ENCODE peak calls at places on chromosomes 5 and 9, in four cellular contexts. One of them, this sample, is unnamed.

GRCh38 chr5:59328801-59329296 is 564.7 kb downstream of the PDE4D start:
- DNase-seq in IMR-90: peak
- DNase-seq in HepG2: no peak
- DNase-seq in K562: no peak
- DNase-seq in this sample: peak

GRCh38 chr9:115461284-115461683 is 343.3 kb upstream of the TNC start:
- DNase-seq in IMR-90: no peak
- DNase-seq in HepG2: no peak
- DNase-seq in K562: no peak
- DNase-seq in this sample: no peak

GRCh38 chr5:174425271-174425963 is 299.0 kb upstream of the MSX2 start:
- DNase-seq in IMR-90: no peak
- DNase-seq in HepG2: no peak
- DNase-seq in K562: no peak
- DNase-seq in this sample: no peak

GRCh38 chr5:137621861-137622823 is 113.7 kb downstream of the KLHL3 start:
- DNase-seq in IMR-90: peak
- DNase-seq in HepG2: no peak
- DNase-seq in K562: no peak
- DNase-seq in this sample: no peak

GRCh38 chr9:81416476-81417298 is 272.7 kb downstream of the TLE1 start:
- DNase-seq in IMR-90: peak
- DNase-seq in HepG2: no peak
- DNase-seq in K562: no peak
- DNase-seq in this sample: no peak

GRCh38 chr9:105132576-105132975 is 111.9 kb upstream of the SLC44A1 start:
- DNase-seq in IMR-90: peak
- DNase-seq in HepG2: peak
- DNase-seq in K562: no peak
- DNase-seq in this sample: peak

GRCh38 chr5:171783051-171783450 is 2.6 kb upstream of the SMIM23 start:
- DNase-seq in IMR-90: peak
- DNase-seq in HepG2: no peak
- DNase-seq in K562: no peak
- DNase-seq in this sample: no peak

GRCh38 chr9:124366476-124367220 is 48.6 kb downstream of the PSMB7 start:
- DNase-seq in IMR-90: peak
- DNase-seq in HepG2: no peak
- DNase-seq in K562: no peak
- DNase-seq in this sample: no peak

GRCh38 chr5:142697846-142698245 is 12.0 kb upstream of the FGF1 start:
- DNase-seq in IMR-90: peak
- DNase-seq in HepG2: no peak
- DNase-seq in K562: no peak
- DNase-seq in this sample: no peak

GRCh38 chr5:14326035-14326909 is 183.1 kb downstream of the TRIO start:
- DNase-seq in IMR-90: no peak
- DNase-seq in HepG2: peak
- DNase-seq in K562: peak
- DNase-seq in this sample: no peak

GRCh38 chr5:172909931-172910502 is 49.2 kb upstream of the RPL26L1 start:
- DNase-seq in IMR-90: peak
- DNase-seq in HepG2: no peak
- DNase-seq in K562: no peak
- DNase-seq in this sample: no peak

GRCh38 chr9:128149951-128150593 is 819 bp downstream of the LCN2 start:
- DNase-seq in IMR-90: no peak
- DNase-seq in HepG2: no peak
- DNase-seq in K562: peak
- DNase-seq in this sample: no peak

GRCh38 chr9:128150594-128151342 is 1.5 kb downstream of the LCN2 start:
- DNase-seq in IMR-90: no peak
- DNase-seq in HepG2: peak
- DNase-seq in K562: peak
- DNase-seq in this sample: peak

GRCh38 chr9:128152133-128152780 is 3.0 kb downstream of the LCN2 start:
- DNase-seq in IMR-90: no peak
- DNase-seq in HepG2: no peak
- DNase-seq in K562: peak
- DNase-seq in this sample: no peak

GRCh38 chr9:128152781-128153116 is 3.5 kb downstream of the LCN2 start:
- DNase-seq in IMR-90: no peak
- DNase-seq in HepG2: no peak
- DNase-seq in K562: no peak
- DNase-seq in this sample: no peak

GRCh38 chr9:128151343-128152132 is 2.3 kb downstream of the LCN2 start:
- DNase-seq in IMR-90: no peak
- DNase-seq in HepG2: no peak
- DNase-seq in K562: peak
- DNase-seq in this sample: no peak
- TF ChIP-seq MAZ in IMR-90: no peak
- TF ChIP-seq MAZ in HepG2: no peak
- TF ChIP-seq MAZ in K562: no peak
- TF ChIP-seq MAZ in this sample: no peak

GRCh38 chr5:96922452-96923244 is 13.2 kb upstream of the LNPEP start:
- DNase-seq in IMR-90: no peak
- DNase-seq in HepG2: no peak
- DNase-seq in K562: no peak
- DNase-seq in this sample: no peak
- H3K4me3 ChIP-seq in IMR-90: no peak
- H3K4me3 ChIP-seq in HepG2: no peak
- H3K4me3 ChIP-seq in K562: no peak
- H3K4me3 ChIP-seq in this sample: no peak

GRCh38 chr9:126057869-126058467 is 268.7 kb upstream of the MVB12B start:
- DNase-seq in IMR-90: no peak
- DNase-seq in HepG2: no peak
- DNase-seq in K562: no peak
- DNase-seq in this sample: no peak

GRCh38 chr9:126058631-126059030 is 268.0 kb upstream of the MVB12B start:
- DNase-seq in IMR-90: no peak
- DNase-seq in HepG2: no peak
- DNase-seq in K562: no peak
- DNase-seq in this sample: no peak

GRCh38 chr9:126062158-126062929 is 264.3 kb upstream of the MVB12B start:
- DNase-seq in IMR-90: no peak
- DNase-seq in HepG2: no peak
- DNase-seq in K562: no peak
- DNase-seq in this sample: no peak

GRCh38 chr9:126063326-126063725 is 263.3 kb upstream of the MVB12B start:
- DNase-seq in IMR-90: no peak
- DNase-seq in HepG2: no peak
- DNase-seq in K562: no peak
- DNase-seq in this sample: no peak

GRCh38 chr9:126061575-126061974 is 265.1 kb upstream of the MVB12B start:
- DNase-seq in IMR-90: no peak
- DNase-seq in HepG2: no peak
- DNase-seq in K562: no peak
- DNase-seq in this sample: no peak
- TF ChIP-seq MAZ in IMR-90: no peak
- TF ChIP-seq MAZ in HepG2: no peak
- TF ChIP-seq MAZ in K562: no peak
- TF ChIP-seq MAZ in this sample: no peak

GRCh38 chr9:112439171-112439570 is 47.5 kb upstream of the KIAA1958 start:
- DNase-seq in IMR-90: no peak
- DNase-seq in HepG2: no peak
- DNase-seq in K562: no peak
- DNase-seq in this sample: no peak

GRCh38 chr9:112443200-112443599 is 43.4 kb upstream of the KIAA1958 start:
- DNase-seq in IMR-90: peak
- DNase-seq in HepG2: peak
- DNase-seq in K562: no peak
- DNase-seq in this sample: no peak

GRCh38 chr9:112437406-112437805 is 49.2 kb upstream of the KIAA1958 start:
- DNase-seq in IMR-90: no peak
- DNase-seq in HepG2: no peak
- DNase-seq in K562: no peak
- DNase-seq in this sample: no peak

GRCh38 chr9:112443636-112444035 is 43.0 kb upstream of the KIAA1958 start:
- DNase-seq in IMR-90: no peak
- DNase-seq in HepG2: no peak
- DNase-seq in K562: no peak
- DNase-seq in this sample: no peak

GRCh38 chr9:112439825-112440224 is 46.8 kb upstream of the KIAA1958 start:
- DNase-seq in IMR-90: no peak
- DNase-seq in HepG2: no peak
- DNase-seq in K562: no peak
- DNase-seq in this sample: no peak
- H3K4me3 ChIP-seq in IMR-90: no peak
- H3K4me3 ChIP-seq in HepG2: no peak
- H3K4me3 ChIP-seq in K562: no peak
- H3K4me3 ChIP-seq in this sample: no peak

DNA sequence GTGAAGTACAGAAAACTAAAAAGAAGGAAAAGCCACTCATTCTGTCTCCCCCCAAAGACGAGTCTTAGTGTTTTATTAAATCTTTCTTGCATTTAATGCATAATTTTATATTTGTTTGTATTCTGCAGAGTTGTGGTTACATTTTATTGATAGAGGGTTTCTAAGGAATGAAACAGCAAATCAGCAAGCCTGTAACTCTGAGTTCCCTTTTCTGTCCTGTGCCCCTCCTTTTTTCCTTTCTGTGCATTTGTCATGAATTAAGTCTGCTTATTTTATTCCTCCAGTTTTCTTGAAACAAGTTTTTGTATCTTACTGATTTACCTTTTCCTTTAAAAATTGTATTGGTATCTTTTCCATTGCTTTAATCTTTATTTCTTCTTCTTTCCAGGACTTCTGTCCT is 132.8 kb downstream of the MUSK start:
- DNase-seq in IMR-90: no peak
- DNase-seq in HepG2: no peak
- DNase-seq in K562: no peak
- DNase-seq in this sample: no peak
- TF ChIP-seq MAZ in IMR-90: no peak
- TF ChIP-seq MAZ in HepG2: no peak
- TF ChIP-seq MAZ in K562: no peak
- TF ChIP-seq MAZ in this sample: no peak

GRCh38 chr5:7087719-7088297 is 308.1 kb upstream of the ADCY2 start:
- DNase-seq in IMR-90: no peak
- DNase-seq in HepG2: no peak
- DNase-seq in K562: no peak
- DNase-seq in this sample: peak
- H3K4me3 ChIP-seq in IMR-90: no peak
- H3K4me3 ChIP-seq in HepG2: no peak
- H3K4me3 ChIP-seq in K562: no peak
- H3K4me3 ChIP-seq in this sample: no peak

GRCh38 chr5:168489059-168489458 is 2.8 kb downstream of the RARS1 start:
- DNase-seq in IMR-90: no peak
- DNase-seq in HepG2: no peak
- DNase-seq in K562: no peak
- DNase-seq in this sample: no peak
- TF ChIP-seq MAZ in IMR-90: no peak
- TF ChIP-seq MAZ in HepG2: no peak
- TF ChIP-seq MAZ in K562: no peak
- TF ChIP-seq MAZ in this sample: no peak

GRCh38 chr5:140153905-140154304 is 21.1 kb upstream of the CYSTM1 start:
- DNase-seq in IMR-90: no peak
- DNase-seq in HepG2: no peak
- DNase-seq in K562: no peak
- DNase-seq in this sample: no peak

GRCh38 chr5:140153255-140153654 is 21.7 kb upstream of the CYSTM1 start:
- DNase-seq in IMR-90: no peak
- DNase-seq in HepG2: no peak
- DNase-seq in K562: no peak
- DNase-seq in this sample: no peak

GRCh38 chr5:140159014-140159927 is 15.7 kb upstream of the CYSTM1 start:
- DNase-seq in IMR-90: no peak
- DNase-seq in HepG2: no peak
- DNase-seq in K562: no peak
- DNase-seq in this sample: no peak

GRCh38 chr5:140160432-140160831 is 14.6 kb upstream of the CYSTM1 start:
- DNase-seq in IMR-90: no peak
- DNase-seq in HepG2: no peak
- DNase-seq in K562: no peak
- DNase-seq in this sample: no peak

GRCh38 chr5:140157032-140157781 is 17.8 kb upstream of the CYSTM1 start:
- DNase-seq in IMR-90: peak
- DNase-seq in HepG2: peak
- DNase-seq in K562: peak
- DNase-seq in this sample: peak
- H3K4me3 ChIP-seq in IMR-90: peak
- H3K4me3 ChIP-seq in HepG2: peak
- H3K4me3 ChIP-seq in K562: no peak
- H3K4me3 ChIP-seq in this sample: peak